ENCODE peak calls at places on chromosomes 1 and 21, in four cellular contexts. One of them, this sample, is unnamed.

GRCh38 chr1:22313321-22313720 is 138.3 kb upstream of the ZBTB40 start:
- DNase-seq in thoracic aorta: no peak
- DNase-seq in left ventricle myocardium inferior: no peak
- DNase-seq in neural progenitor cell: no peak
- DNase-seq in this sample: no peak

GRCh38 chr1:67347688-67348472 is 40.2 kb downstream of the IL12RB2 start:
- DNase-seq in neural progenitor cell: peak; percentile 79
- DNase-seq in left ventricle myocardium inferior: peak; percentile 20
- DNase-seq in thoracic aorta: no peak
- DNase-seq in this sample: peak; percentile 83

GRCh38 chr1:160428053-160428452 is 27.7 kb downstream of the VANGL2 start:
- DNase-seq in neural progenitor cell: no peak
- DNase-seq in thoracic aorta: no peak
- DNase-seq in left ventricle myocardium inferior: no peak
- DNase-seq in this sample: no peak

GRCh38 chr1:19759740-19760089 is 40.0 kb downstream of the TMCO4 start:
- DNase-seq in thoracic aorta: no peak
- DNase-seq in neural progenitor cell: no peak
- DNase-seq in left ventricle myocardium inferior: no peak
- DNase-seq in this sample: no peak

GRCh38 chr1:96145486-96145885 is 576.1 kb upstream of the PTBP2 start:
- DNase-seq in neural progenitor cell: no peak
- DNase-seq in left ventricle myocardium inferior: no peak
- DNase-seq in thoracic aorta: no peak
- DNase-seq in this sample: no peak

GRCh38 chr1:2192031-2192995 is 2.3 kb downstream of the FAAP20 start:
- DNase-seq in thoracic aorta: no peak
- DNase-seq in neural progenitor cell: no peak
- DNase-seq in left ventricle myocardium inferior: no peak
- DNase-seq in this sample: no peak

GRCh38 chr1:61743716-61744620 is 1.7 kb downstream of the PATJ start:
- DNase-seq in left ventricle myocardium inferior: no peak
- DNase-seq in neural progenitor cell: no peak
- DNase-seq in thoracic aorta: no peak
- DNase-seq in this sample: peak; percentile 66

GRCh38 chr1:229132706-229133105 is 138.2 kb upstream of the RAB4A start:
- DNase-seq in thoracic aorta: no peak
- DNase-seq in left ventricle myocardium inferior: no peak
- DNase-seq in neural progenitor cell: no peak
- DNase-seq in this sample: no peak

GRCh38 chr1:6347641-6348487 is 45.7 kb downstream of the ACOT7 start:
- DNase-seq in neural progenitor cell: peak; percentile 70
- DNase-seq in thoracic aorta: no peak
- DNase-seq in left ventricle myocardium inferior: peak; percentile 32
- DNase-seq in this sample: peak; percentile 88

GRCh38 chr21:16125274-16125673 is 395.5 kb downstream of the USP25 start:
- DNase-seq in left ventricle myocardium inferior: no peak
- DNase-seq in thoracic aorta: no peak
- DNase-seq in neural progenitor cell: no peak
- DNase-seq in this sample: no peak

GRCh38 chr1:29567257-29567656 is 330.9 kb downstream of the PTPRU start:
- DNase-seq in thoracic aorta: no peak
- DNase-seq in left ventricle myocardium inferior: no peak
- DNase-seq in neural progenitor cell: no peak
- DNase-seq in this sample: no peak

GRCh38 chr1:10973552-10973951 is 38.9 kb upstream of the TARDBP start:
- DNase-seq in left ventricle myocardium inferior: peak; percentile 39
- DNase-seq in thoracic aorta: no peak
- DNase-seq in neural progenitor cell: peak; percentile 49
- DNase-seq in this sample: peak; percentile 77

GRCh38 chr1:70504821-70505193 is 93.7 kb downstream of the CTH start:
- DNase-seq in left ventricle myocardium inferior: no peak
- DNase-seq in neural progenitor cell: no peak
- DNase-seq in thoracic aorta: no peak
- DNase-seq in this sample: no peak

GRCh38 chr21:33308586-33309490 is 15.9 kb upstream of the IFNAR1 start:
- DNase-seq in thoracic aorta: no peak
- DNase-seq in neural progenitor cell: no peak
- DNase-seq in left ventricle myocardium inferior: no peak
- DNase-seq in this sample: no peak

GRCh38 chr1:205972491-205973168 is 29.4 kb upstream of the SLC26A9 start:
- DNase-seq in neural progenitor cell: peak; percentile 52
- DNase-seq in thoracic aorta: no peak
- DNase-seq in left ventricle myocardium inferior: no peak
- DNase-seq in this sample: no peak

GRCh38 chr1:145849356-145850165 is 4.1 kb downstream of the NUDT17 start:
- DNase-seq in thoracic aorta: no peak
- DNase-seq in left ventricle myocardium inferior: no peak
- DNase-seq in neural progenitor cell: peak; percentile 20
- DNase-seq in this sample: peak; percentile 55

GRCh38 chr1:78676347-78676982 is 26.8 kb downstream of the IFI44 start:
- DNase-seq in neural progenitor cell: peak; percentile 74
- DNase-seq in thoracic aorta: peak; percentile 13
- DNase-seq in left ventricle myocardium inferior: no peak
- DNase-seq in this sample: peak; percentile 62

DNA sequence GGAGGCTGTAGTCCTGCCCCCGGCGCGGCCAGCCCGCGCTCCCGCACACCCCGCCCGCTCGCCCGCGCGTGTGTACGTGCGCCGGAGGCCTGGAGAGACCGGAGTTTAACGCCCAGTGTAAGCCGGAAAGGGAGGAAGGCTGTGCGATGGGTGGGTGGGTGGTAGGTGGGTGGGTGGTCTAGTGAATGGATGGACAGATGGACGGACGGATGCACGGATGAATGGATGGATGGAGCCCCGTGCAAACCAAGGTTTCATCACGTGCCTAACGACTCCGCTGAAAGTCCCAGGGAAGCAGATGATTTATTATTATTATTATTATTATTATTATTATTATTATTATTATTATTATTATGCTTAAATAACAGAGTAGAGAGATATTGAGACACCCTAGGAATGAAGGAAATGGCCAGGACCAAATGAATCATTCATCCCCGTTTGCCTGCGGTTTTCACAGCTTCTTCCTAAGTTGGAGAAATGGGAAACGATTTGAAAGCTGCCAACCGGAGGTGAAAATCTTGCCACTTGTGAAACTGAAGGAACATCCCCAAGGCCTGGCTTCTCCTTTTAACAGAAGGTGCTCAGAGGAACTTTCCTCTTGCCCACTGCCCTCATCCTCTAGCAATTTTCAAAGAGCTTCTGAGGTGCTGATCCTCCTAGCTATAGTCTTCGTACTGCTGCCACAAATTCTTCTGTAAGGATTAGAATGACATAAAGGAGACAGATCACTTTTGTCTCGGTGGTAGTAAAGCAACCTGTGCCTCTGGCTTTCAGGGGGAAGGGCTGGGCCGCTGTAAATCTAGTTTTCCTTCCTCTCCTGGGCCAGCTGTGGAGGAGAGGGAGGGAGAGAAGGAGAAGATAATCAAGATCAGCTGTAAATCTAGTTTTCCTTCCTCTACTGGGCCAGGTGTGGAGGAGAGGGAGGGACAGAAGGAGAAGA is 631 bp upstream of the RGS7 start:
- DNase-seq in thoracic aorta: no peak
- DNase-seq in neural progenitor cell: peak; percentile 19
- DNase-seq in left ventricle myocardium inferior: no peak
- DNase-seq in this sample: no peak
- H3K4me3 ChIP-seq in thoracic aorta: peak overlapping the region; percentile 69
- H3K4me3 ChIP-seq in neural progenitor cell: peak overlapping the region; percentile 83
- H3K4me3 ChIP-seq in left ventricle myocardium inferior: peak overlapping the region; percentile 65
- H3K4me3 ChIP-seq in this sample: peak overlapping the region; percentile 81

GRCh38 chr1:223242971-223243370 is 99.9 kb upstream of the TLR5 start:
- DNase-seq in left ventricle myocardium inferior: no peak
- DNase-seq in neural progenitor cell: no peak
- DNase-seq in thoracic aorta: no peak
- DNase-seq in this sample: no peak

GRCh38 chr1:223245983-223246382 is 102.9 kb upstream of the TLR5 start:
- DNase-seq in left ventricle myocardium inferior: no peak
- DNase-seq in thoracic aorta: no peak
- DNase-seq in neural progenitor cell: no peak
- DNase-seq in this sample: no peak

GRCh38 chr1:223245411-223245810 is 102.4 kb upstream of the TLR5 start:
- DNase-seq in thoracic aorta: no peak
- DNase-seq in neural progenitor cell: no peak
- DNase-seq in left ventricle myocardium inferior: no peak
- DNase-seq in this sample: no peak

GRCh38 chr1:223243441-223244050 is 100.5 kb upstream of the TLR5 start:
- DNase-seq in neural progenitor cell: peak; percentile 65
- DNase-seq in left ventricle myocardium inferior: no peak
- DNase-seq in thoracic aorta: no peak
- DNase-seq in this sample: no peak

DNA sequence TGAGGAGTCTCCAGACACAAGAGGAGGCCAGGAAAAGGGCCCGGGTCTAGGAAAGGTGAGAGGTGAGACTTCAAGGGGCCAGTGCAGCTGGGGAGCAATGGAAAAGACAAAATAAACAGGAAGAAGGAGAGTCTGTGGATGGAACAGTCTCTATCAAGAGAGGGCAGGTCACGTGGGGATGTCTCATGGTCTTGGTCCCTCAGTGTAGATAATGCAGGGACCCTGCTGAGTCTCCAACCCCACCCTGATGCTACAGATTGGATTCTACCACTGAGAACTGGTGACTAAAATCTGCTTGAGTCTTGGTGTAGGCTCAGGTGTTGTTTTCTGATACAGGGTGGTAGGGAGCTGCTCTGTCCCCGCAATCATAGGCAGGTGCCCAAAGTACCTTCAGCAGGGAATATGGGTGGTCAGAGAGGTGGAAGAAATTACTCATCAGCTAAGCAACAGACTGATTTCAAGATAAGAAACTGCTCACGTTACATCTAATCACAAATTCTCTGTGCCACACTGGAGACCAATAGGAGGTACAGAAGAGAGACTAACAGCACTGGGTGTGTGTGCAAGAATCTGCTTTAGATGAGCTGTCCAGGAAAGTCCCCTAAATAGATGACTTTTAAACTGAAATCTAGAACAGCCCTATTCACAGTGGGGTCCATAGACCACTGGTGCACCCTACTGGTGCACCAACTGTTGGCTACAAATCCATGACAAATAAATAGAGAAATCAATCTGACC is 101.5 kb upstream of the TLR5 start:
- DNase-seq in thoracic aorta: no peak
- DNase-seq in neural progenitor cell: no peak
- DNase-seq in left ventricle myocardium inferior: no peak
- DNase-seq in this sample: no peak
- TF ChIP-seq CTCF in thoracic aorta: no peak
- TF ChIP-seq CTCF in neural progenitor cell: no peak
- TF ChIP-seq CTCF in left ventricle myocardium inferior: peak; percentile 59
- TF ChIP-seq CTCF in this sample: peak; percentile 51

GRCh38 chr21:44440241-44441040 is 14.9 kb upstream of the LRRC3 start:
- DNase-seq in left ventricle myocardium inferior: no peak
- DNase-seq in thoracic aorta: no peak
- DNase-seq in neural progenitor cell: no peak
- DNase-seq in this sample: no peak

GRCh38 chr21:44439211-44439600 is 16.1 kb upstream of the LRRC3 start:
- DNase-seq in left ventricle myocardium inferior: no peak
- DNase-seq in thoracic aorta: no peak
- DNase-seq in neural progenitor cell: no peak
- DNase-seq in this sample: no peak

GRCh38 chr21:44442266-44443125 is 12.8 kb upstream of the LRRC3 start:
- DNase-seq in thoracic aorta: no peak
- DNase-seq in left ventricle myocardium inferior: no peak
- DNase-seq in neural progenitor cell: no peak
- DNase-seq in this sample: no peak

GRCh38 chr21:44441581-44442265 is 13.6 kb upstream of the LRRC3 start:
- DNase-seq in left ventricle myocardium inferior: no peak
- DNase-seq in thoracic aorta: no peak
- DNase-seq in neural progenitor cell: no peak
- DNase-seq in this sample: no peak

DNA sequence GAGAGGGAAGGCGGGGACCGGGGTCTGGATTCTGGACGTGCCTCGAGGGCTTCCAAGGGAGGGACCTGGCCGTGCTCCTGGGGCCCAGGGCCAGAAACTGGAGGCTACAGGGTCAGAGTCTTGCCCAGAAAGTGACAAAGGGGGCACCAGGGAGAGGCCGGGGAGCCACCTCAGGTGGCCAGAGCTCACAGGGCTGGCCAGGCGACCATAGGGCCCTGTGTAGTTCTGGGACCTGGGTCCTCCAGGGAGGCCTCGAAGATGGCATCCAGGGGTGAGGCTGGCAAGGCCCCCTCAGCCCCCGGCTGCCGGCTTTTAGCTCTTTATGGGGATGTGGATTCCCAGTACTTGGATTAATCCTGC is 14.3 kb upstream of the LRRC3 start:
- DNase-seq in neural progenitor cell: no peak
- DNase-seq in thoracic aorta: no peak
- DNase-seq in left ventricle myocardium inferior: no peak
- DNase-seq in this sample: no peak
- H3K27ac ChIP-seq in neural progenitor cell: no peak overlapping the region
- H3K27ac ChIP-seq in thoracic aorta: no peak overlapping the region
- H3K27ac ChIP-seq in left ventricle myocardium inferior: no peak overlapping the region
- H3K27ac ChIP-seq in this sample: no peak overlapping the region

GRCh38 chr1:27861436-27861835 is 10.9 kb upstream of the THEMIS2 start:
- DNase-seq in left ventricle myocardium inferior: no peak
- DNase-seq in neural progenitor cell: no peak
- DNase-seq in thoracic aorta: no peak
- DNase-seq in this sample: no peak

GRCh38 chr1:27856561-27857343 is 15.6 kb upstream of the THEMIS2 start:
- DNase-seq in neural progenitor cell: no peak
- DNase-seq in left ventricle myocardium inferior: no peak
- DNase-seq in thoracic aorta: no peak
- DNase-seq in this sample: no peak

GRCh38 chr1:27858949-27859576 is 13.3 kb upstream of the THEMIS2 start:
- DNase-seq in thoracic aorta: no peak
- DNase-seq in neural progenitor cell: no peak
- DNase-seq in left ventricle myocardium inferior: no peak
- DNase-seq in this sample: no peak

GRCh38 chr1:27855085-27855484 is 17.3 kb upstream of the THEMIS2 start:
- DNase-seq in thoracic aorta: no peak
- DNase-seq in left ventricle myocardium inferior: no peak
- DNase-seq in neural progenitor cell: no peak
- DNase-seq in this sample: no peak

DNA sequence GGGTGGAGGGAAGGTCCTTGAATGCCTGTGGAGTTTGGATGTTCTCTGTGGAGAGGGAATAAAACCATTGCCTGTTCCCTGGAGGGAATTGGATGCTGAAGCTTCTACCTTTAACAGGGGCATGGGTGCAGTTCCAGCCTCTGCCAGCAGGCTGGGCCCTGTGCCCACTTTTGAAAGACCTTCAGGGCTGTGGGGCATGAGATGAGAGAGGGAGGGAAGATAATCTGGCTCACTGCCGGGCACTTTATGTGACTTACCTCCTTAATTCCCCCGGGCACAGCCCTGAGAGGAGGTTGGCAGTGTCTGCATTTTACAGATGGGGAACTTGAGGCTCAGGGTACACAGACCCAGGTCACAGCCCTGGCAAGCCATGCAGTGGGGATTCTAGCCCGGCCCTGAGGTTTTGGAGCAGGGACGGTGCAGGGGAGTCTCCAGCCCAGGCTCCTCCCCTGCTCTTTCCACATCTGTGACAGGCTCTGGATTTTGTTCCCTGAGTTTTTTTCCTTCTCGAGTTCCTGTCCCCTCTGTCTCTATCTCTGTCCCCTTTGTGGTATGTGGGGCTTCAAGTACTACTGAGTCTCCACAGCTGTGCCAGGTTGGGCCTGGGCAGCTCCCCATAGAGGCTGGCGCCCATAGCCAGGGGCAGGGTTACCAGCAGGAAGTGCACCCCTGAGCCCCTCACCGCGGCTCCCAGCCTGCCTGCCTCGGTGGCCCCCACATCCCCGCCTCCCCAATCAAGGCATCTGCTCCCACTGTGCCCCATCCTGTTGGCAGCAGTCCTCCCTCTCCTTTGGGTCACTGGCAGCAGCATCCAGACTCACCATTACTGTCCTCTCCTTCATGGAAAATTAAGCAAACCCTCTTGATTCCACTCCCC is 14.0 kb upstream of the THEMIS2 start:
- DNase-seq in left ventricle myocardium inferior: peak; percentile 82
- DNase-seq in thoracic aorta: peak; percentile 49
- DNase-seq in neural progenitor cell: peak; percentile 87
- DNase-seq in this sample: peak; percentile 96
- H3K4me3 ChIP-seq in left ventricle myocardium inferior: no peak overlapping the region
- H3K4me3 ChIP-seq in thoracic aorta: no peak overlapping the region
- H3K4me3 ChIP-seq in neural progenitor cell: no peak overlapping the region
- H3K4me3 ChIP-seq in this sample: no peak overlapping the region